ENCODE peak calls at places on chromosomes 1 and 21, in eight cellular contexts. One of them, this sample, is unnamed.

GRCh38 chr1:155062151-155062686 is 1.3 kb upstream of the EFNA4 start:
- DNase-seq in cardiac muscle cell: peak
- DNase-seq in effector CD8-positive, alpha-beta T cell: no peak
- DNase-seq in ELR: no peak
- DNase-seq in ureter: no peak
- DNase-seq in amniotic stem cell: no peak
- DNase-seq in hypothalamus: no peak
- DNase-seq in activated naive CD4-positive, alpha-beta T cell treated with anti-CD3 and anti-CD28 coated beads, Interleukin-2, amount 50 U/mL, for 16 hours: no peak
- DNase-seq in this sample: no peak

GRCh38 chr1:17551755-17552234 is 12.3 kb downstream of the ARHGEF10L start:
- DNase-seq in ureter: peak
- DNase-seq in hypothalamus: no peak
- DNase-seq in activated naive CD4-positive, alpha-beta T cell treated with anti-CD3 and anti-CD28 coated beads, Interleukin-2, amount 50 U/mL, for 16 hours: no peak
- DNase-seq in amniotic stem cell: no peak
- DNase-seq in ELR: peak
- DNase-seq in effector CD8-positive, alpha-beta T cell: no peak
- DNase-seq in cardiac muscle cell: no peak
- DNase-seq in this sample: no peak

GRCh38 chr1:173122958-173123852 is 72.5 kb upstream of the TNFSF18 start:
- DNase-seq in ureter: peak
- DNase-seq in cardiac muscle cell: peak
- DNase-seq in effector CD8-positive, alpha-beta T cell: no peak
- DNase-seq in ELR: peak
- DNase-seq in hypothalamus: no peak
- DNase-seq in activated naive CD4-positive, alpha-beta T cell treated with anti-CD3 and anti-CD28 coated beads, Interleukin-2, amount 50 U/mL, for 16 hours: no peak
- DNase-seq in amniotic stem cell: peak
- DNase-seq in this sample: peak

GRCh38 chr1:160194737-160195059 is 4.3 kb downstream of the CASQ1 start:
- DNase-seq in ELR: no peak
- DNase-seq in cardiac muscle cell: no peak
- DNase-seq in ureter: no peak
- DNase-seq in effector CD8-positive, alpha-beta T cell: no peak
- DNase-seq in amniotic stem cell: no peak
- DNase-seq in hypothalamus: no peak
- DNase-seq in activated naive CD4-positive, alpha-beta T cell treated with anti-CD3 and anti-CD28 coated beads, Interleukin-2, amount 50 U/mL, for 16 hours: no peak
- DNase-seq in this sample: no peak

GRCh38 chr1:168960595-168960994 is 145.9 kb upstream of the ATP1B1 start:
- DNase-seq in effector CD8-positive, alpha-beta T cell: no peak
- DNase-seq in ureter: no peak
- DNase-seq in activated naive CD4-positive, alpha-beta T cell treated with anti-CD3 and anti-CD28 coated beads, Interleukin-2, amount 50 U/mL, for 16 hours: no peak
- DNase-seq in hypothalamus: peak
- DNase-seq in cardiac muscle cell: no peak
- DNase-seq in ELR: no peak
- DNase-seq in amniotic stem cell: no peak
- DNase-seq in this sample: no peak

GRCh38 chr1:6975991-6976390 is 190.7 kb downstream of the CAMTA1 start:
- DNase-seq in ureter: no peak
- DNase-seq in hypothalamus: no peak
- DNase-seq in amniotic stem cell: no peak
- DNase-seq in cardiac muscle cell: no peak
- DNase-seq in activated naive CD4-positive, alpha-beta T cell treated with anti-CD3 and anti-CD28 coated beads, Interleukin-2, amount 50 U/mL, for 16 hours: no peak
- DNase-seq in effector CD8-positive, alpha-beta T cell: no peak
- DNase-seq in ELR: no peak
- DNase-seq in this sample: no peak

GRCh38 chr1:89269277-89269676 is 3.4 kb downstream of the GBP5 start:
- DNase-seq in ureter: no peak
- DNase-seq in effector CD8-positive, alpha-beta T cell: no peak
- DNase-seq in amniotic stem cell: no peak
- DNase-seq in hypothalamus: no peak
- DNase-seq in activated naive CD4-positive, alpha-beta T cell treated with anti-CD3 and anti-CD28 coated beads, Interleukin-2, amount 50 U/mL, for 16 hours: no peak
- DNase-seq in ELR: no peak
- DNase-seq in cardiac muscle cell: no peak
- DNase-seq in this sample: no peak

GRCh38 chr1:76868916-76869315 is 1.6 kb downstream of the ST6GALNAC5 start:
- DNase-seq in ureter: no peak
- DNase-seq in activated naive CD4-positive, alpha-beta T cell treated with anti-CD3 and anti-CD28 coated beads, Interleukin-2, amount 50 U/mL, for 16 hours: no peak
- DNase-seq in hypothalamus: no peak
- DNase-seq in amniotic stem cell: no peak
- DNase-seq in cardiac muscle cell: peak
- DNase-seq in ELR: no peak
- DNase-seq in effector CD8-positive, alpha-beta T cell: no peak
- DNase-seq in this sample: no peak

GRCh38 chr1:204319462-204319861 is 40.3 kb downstream of the PLEKHA6 start:
- DNase-seq in effector CD8-positive, alpha-beta T cell: no peak
- DNase-seq in activated naive CD4-positive, alpha-beta T cell treated with anti-CD3 and anti-CD28 coated beads, Interleukin-2, amount 50 U/mL, for 16 hours: no peak
- DNase-seq in ELR: peak
- DNase-seq in amniotic stem cell: peak
- DNase-seq in hypothalamus: no peak
- DNase-seq in ureter: peak
- DNase-seq in cardiac muscle cell: no peak
- DNase-seq in this sample: no peak

GRCh38 chr1:155169541-155169940 is 3.6 kb downstream of the KRTCAP2 start:
- DNase-seq in cardiac muscle cell: no peak
- DNase-seq in ELR: no peak
- DNase-seq in ureter: no peak
- DNase-seq in effector CD8-positive, alpha-beta T cell: no peak
- DNase-seq in amniotic stem cell: no peak
- DNase-seq in hypothalamus: no peak
- DNase-seq in activated naive CD4-positive, alpha-beta T cell treated with anti-CD3 and anti-CD28 coated beads, Interleukin-2, amount 50 U/mL, for 16 hours: no peak
- DNase-seq in this sample: no peak

GRCh38 chr1:114135806-114136205 is 17.9 kb downstream of the SYT6 start:
- DNase-seq in hypothalamus: no peak
- DNase-seq in ELR: no peak
- DNase-seq in cardiac muscle cell: no peak
- DNase-seq in effector CD8-positive, alpha-beta T cell: no peak
- DNase-seq in ureter: no peak
- DNase-seq in amniotic stem cell: no peak
- DNase-seq in activated naive CD4-positive, alpha-beta T cell treated with anti-CD3 and anti-CD28 coated beads, Interleukin-2, amount 50 U/mL, for 16 hours: no peak
- DNase-seq in this sample: no peak

GRCh38 chr1:113993072-113993471 is 13.8 kb downstream of the OLFML3 start:
- DNase-seq in hypothalamus: no peak
- DNase-seq in activated naive CD4-positive, alpha-beta T cell treated with anti-CD3 and anti-CD28 coated beads, Interleukin-2, amount 50 U/mL, for 16 hours: no peak
- DNase-seq in amniotic stem cell: no peak
- DNase-seq in cardiac muscle cell: no peak
- DNase-seq in ureter: no peak
- DNase-seq in effector CD8-positive, alpha-beta T cell: no peak
- DNase-seq in ELR: no peak
- DNase-seq in this sample: no peak

GRCh38 chr21:27477321-27477720 is 510.4 kb upstream of the ADAMTS5 start:
- DNase-seq in activated naive CD4-positive, alpha-beta T cell treated with anti-CD3 and anti-CD28 coated beads, Interleukin-2, amount 50 U/mL, for 16 hours: no peak
- DNase-seq in ELR: no peak
- DNase-seq in effector CD8-positive, alpha-beta T cell: no peak
- DNase-seq in hypothalamus: no peak
- DNase-seq in amniotic stem cell: no peak
- DNase-seq in ureter: no peak
- DNase-seq in cardiac muscle cell: no peak
- DNase-seq in this sample: no peak

GRCh38 chr1:30088594-30089556 is 634.5 kb downstream of the MATN1 start:
- DNase-seq in cardiac muscle cell: peak
- DNase-seq in ELR: no peak
- DNase-seq in effector CD8-positive, alpha-beta T cell: no peak
- DNase-seq in ureter: no peak
- DNase-seq in activated naive CD4-positive, alpha-beta T cell treated with anti-CD3 and anti-CD28 coated beads, Interleukin-2, amount 50 U/mL, for 16 hours: no peak
- DNase-seq in hypothalamus: no peak
- DNase-seq in amniotic stem cell: no peak
- DNase-seq in this sample: no peak

GRCh38 chr1:83942914-83943313 is 56.0 kb downstream of the TTLL7 start:
- DNase-seq in ELR: no peak
- DNase-seq in amniotic stem cell: no peak
- DNase-seq in activated naive CD4-positive, alpha-beta T cell treated with anti-CD3 and anti-CD28 coated beads, Interleukin-2, amount 50 U/mL, for 16 hours: no peak
- DNase-seq in ureter: no peak
- DNase-seq in cardiac muscle cell: no peak
- DNase-seq in hypothalamus: no peak
- DNase-seq in effector CD8-positive, alpha-beta T cell: no peak
- DNase-seq in this sample: no peak

GRCh38 chr1:42926235-42926869 is 32.3 kb downstream of the SLC2A1 start:
- DNase-seq in hypothalamus: no peak
- DNase-seq in cardiac muscle cell: no peak
- DNase-seq in activated naive CD4-positive, alpha-beta T cell treated with anti-CD3 and anti-CD28 coated beads, Interleukin-2, amount 50 U/mL, for 16 hours: no peak
- DNase-seq in ureter: no peak
- DNase-seq in effector CD8-positive, alpha-beta T cell: no peak
- DNase-seq in ELR: no peak
- DNase-seq in amniotic stem cell: no peak
- DNase-seq in this sample: no peak

GRCh38 chr1:33709780-33710713 is 153.8 kb upstream of the HMGB4 start:
- DNase-seq in ureter: no peak
- DNase-seq in ELR: no peak
- DNase-seq in activated naive CD4-positive, alpha-beta T cell treated with anti-CD3 and anti-CD28 coated beads, Interleukin-2, amount 50 U/mL, for 16 hours: no peak
- DNase-seq in hypothalamus: no peak
- DNase-seq in amniotic stem cell: no peak
- DNase-seq in effector CD8-positive, alpha-beta T cell: no peak
- DNase-seq in cardiac muscle cell: no peak
- DNase-seq in this sample: no peak

GRCh38 chr1:93301131-93301530 is 44.6 kb upstream of the DR1 start:
- DNase-seq in activated naive CD4-positive, alpha-beta T cell treated with anti-CD3 and anti-CD28 coated beads, Interleukin-2, amount 50 U/mL, for 16 hours: no peak
- DNase-seq in hypothalamus: no peak
- DNase-seq in ELR: no peak
- DNase-seq in ureter: no peak
- DNase-seq in amniotic stem cell: no peak
- DNase-seq in effector CD8-positive, alpha-beta T cell: no peak
- DNase-seq in cardiac muscle cell: no peak
- DNase-seq in this sample: no peak

GRCh38 chr1:171379846-171380245 is 65.9 kb downstream of the FMO4 start:
- DNase-seq in ureter: no peak
- DNase-seq in hypothalamus: no peak
- DNase-seq in cardiac muscle cell: no peak
- DNase-seq in effector CD8-positive, alpha-beta T cell: no peak
- DNase-seq in activated naive CD4-positive, alpha-beta T cell treated with anti-CD3 and anti-CD28 coated beads, Interleukin-2, amount 50 U/mL, for 16 hours: no peak
- DNase-seq in amniotic stem cell: no peak
- DNase-seq in ELR: peak
- DNase-seq in this sample: no peak

This sample was measured in iPS DF 19.7.